ENCODE peak calls at places on chromosome 20, in eight cellular contexts. V, H, Q, Z, S, F, J and D are unnamed samples.

GRCh38 chr20:14878676-14879019 is 541.2 kb upstream of the FLRT3 start:
- DNase-seq in Q (no peak), F (no peak), H (no peak), S (no peak), V (no peak), Z (no peak), J (no peak), D (no peak)

GRCh38 chr20:59469266-59470252 is 134.8 kb upstream of the PHACTR3 start:
- DNase-seq in F (no peak), S (no peak), V (peak; percentile 20), J (no peak), Z (peak; percentile 76), Q (peak; percentile 48), H (no peak), D (no peak)

GRCh38 chr20:23143098-23143497 is 57.0 kb upstream of the CD93 start:
- DNase-seq in Z (no peak), Q (no peak), V (no peak), S (peak; percentile 88), J (peak; percentile 84), F (peak; percentile 94), H (peak; percentile 82), D (peak; percentile 39)

GRCh38 chr20:7383218-7383617 is 557.0 kb downstream of the HAO1 start:
- DNase-seq in F (no peak), Q (no peak), S (peak; percentile 49), J (peak; percentile 29), Z (no peak), H (no peak), V (no peak), D (no peak)

GRCh38 chr20:48503166-48503815 is 324.5 kb downstream of the PREX1 start:
- DNase-seq in V (no peak), F (no peak), Z (no peak), H (no peak), Q (no peak), J (no peak), S (no peak), D (no peak)

GRCh38 chr20:49539481-49540231 is 28.3 kb downstream of the PTGIS start:
- DNase-seq in J (no peak), V (no peak), H (no peak), S (no peak), Q (no peak), Z (no peak), F (no peak), D (no peak)

GRCh38 chr20:1327827-1328679 is 886 bp downstream of the SDCBP2 start:
- DNase-seq in F (no peak), Z (peak; percentile 14), S (no peak), V (no peak), J (no peak), H (peak; percentile 2), Q (no peak), D (no peak)

GRCh38 chr20:35173576-35174192 is 1.8 kb downstream of the PROCR start:
- DNase-seq in J (no peak), F (peak; percentile 57), Z (no peak), H (no peak), S (no peak), V (no peak), Q (no peak), D (no peak)

GRCh38 chr20:5080384-5080877 is 39.3 kb downstream of the PCNA start:
- DNase-seq in H (peak; percentile 28), J (peak; percentile 27), F (no peak), Z (no peak), V (no peak), S (no peak), Q (no peak), D (peak; percentile 27)

GRCh38 chr20:20363449-20364015 is 4.4 kb upstream of the INSM1 start:
- DNase-seq in S (no peak), H (no peak), F (no peak), Q (peak; percentile 54), Z (peak; percentile 58), J (no peak), V (peak; percentile 9), D (no peak)

GRCh38 chr20:3473944-3474343 is 3.1 kb downstream of the ATRN start:
- DNase-seq in J (no peak), V (no peak), S (no peak), F (no peak), Z (no peak), Q (no peak), H (no peak), D (peak; percentile 12)

GRCh38 chr20:14992071-14992654 is 654.8 kb upstream of the FLRT3 start:
- DNase-seq in H (no peak), V (no peak), Z (no peak), S (peak; percentile 70), J (peak; percentile 39), F (no peak), Q (no peak), D (no peak)

GRCh38 chr20:20890751-20891150 is 178.3 kb upstream of the RALGAPA2 start:
- DNase-seq in F (no peak), Q (no peak), V (no peak), H (no peak), J (no peak), S (no peak), Z (no peak), D (no peak)

GRCh38 chr20:36439040-36439730 is 102.1 kb upstream of the MYL9 start:
- DNase-seq in F (peak; percentile 44), J (peak; percentile 25), H (peak; percentile 56), Q (peak; percentile 93), Z (peak; percentile 86), V (peak; percentile 79), S (peak; percentile 78), D (peak; percentile 84)

GRCh38 chr20:19993937-19994667 is 23.1 kb upstream of the NAA20 start:
- DNase-seq in Q (no peak), F (peak; percentile 62), Z (no peak), J (peak; percentile 72), V (no peak), S (peak; percentile 94), H (peak; percentile 60), D (no peak)

GRCh38 chr20:507933-508332 is 35.7 kb downstream of the CSNK2A1 start:
- DNase-seq in F (no peak), S (no peak), Q (no peak), Z (no peak), V (no peak), J (peak; percentile 47), H (no peak), D (no peak)

GRCh38 chr20:64121586-64121985 is 14.2 kb upstream of the NPBWR2 start:
- DNase-seq in J (no peak), H (no peak), V (no peak), Z (no peak), S (no peak), F (no peak), Q (no peak), D (no peak)

GRCh38 chr20:39676857-39677351 is 714.8 kb downstream of the DHX35 start:
- DNase-seq in J (peak; percentile 5), F (peak; percentile 47), Z (no peak), H (no peak), Q (no peak), S (no peak), V (no peak), D (no peak)

DNA sequence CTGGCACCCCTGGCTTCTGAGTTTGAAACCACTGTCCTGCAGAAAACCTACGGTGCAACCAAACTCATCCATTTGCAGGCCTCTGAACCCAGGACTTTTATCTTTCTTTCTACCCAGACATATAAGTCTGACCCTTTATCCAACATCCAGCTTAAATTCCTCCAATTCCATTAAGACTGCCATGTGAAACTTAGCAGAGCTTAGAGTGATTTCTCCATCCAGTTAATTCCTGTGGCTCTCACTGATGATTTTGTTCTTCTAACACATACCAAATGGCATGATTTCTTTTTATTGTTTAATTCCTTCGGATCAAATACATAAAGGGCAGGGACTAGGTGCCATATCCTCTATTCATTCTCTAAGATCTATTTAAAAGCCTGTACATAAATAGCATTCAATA is 93.0 kb downstream of the TASP1 start:
- DNase-seq in Z (no peak), Q (no peak), H (no peak), S (no peak), V (no peak), F (no peak), J (peak; percentile 30), D (no peak)
- TF ChIP-seq CTCF in Z (no peak), Q (no peak), H (no peak), S (no peak), V (no peak), F (no peak), J (no peak), D (no peak)

DNA sequence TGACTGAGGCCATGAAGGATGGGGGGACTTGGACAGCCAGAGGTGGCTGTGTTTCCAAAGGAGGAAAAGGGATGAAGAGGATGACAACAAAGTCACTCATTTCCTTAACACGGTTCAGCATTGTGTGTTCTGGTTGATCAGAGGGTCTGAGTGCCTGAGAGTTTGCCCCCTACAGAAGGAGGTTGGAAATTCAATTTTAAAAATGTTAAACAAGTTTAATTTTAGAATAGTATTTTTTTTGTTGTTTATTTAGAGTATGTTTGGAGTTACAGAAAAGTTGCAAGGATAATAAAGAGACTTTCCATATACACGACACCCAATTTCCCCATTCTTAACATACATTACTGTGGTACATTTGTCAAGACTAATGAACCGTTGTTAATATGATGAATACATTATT is 10.3 kb upstream of the VAPB start:
- DNase-seq in S (no peak), F (no peak), Z (no peak), J (no peak), V (no peak), Q (no peak), H (no peak), D (no peak)
- TF ChIP-seq CTCF in S (peak; percentile 50), F (no peak), Z (peak; percentile 36), J (peak; percentile 33), V (peak; percentile 26), Q (no peak), H (no peak), D (no peak)

DNA sequence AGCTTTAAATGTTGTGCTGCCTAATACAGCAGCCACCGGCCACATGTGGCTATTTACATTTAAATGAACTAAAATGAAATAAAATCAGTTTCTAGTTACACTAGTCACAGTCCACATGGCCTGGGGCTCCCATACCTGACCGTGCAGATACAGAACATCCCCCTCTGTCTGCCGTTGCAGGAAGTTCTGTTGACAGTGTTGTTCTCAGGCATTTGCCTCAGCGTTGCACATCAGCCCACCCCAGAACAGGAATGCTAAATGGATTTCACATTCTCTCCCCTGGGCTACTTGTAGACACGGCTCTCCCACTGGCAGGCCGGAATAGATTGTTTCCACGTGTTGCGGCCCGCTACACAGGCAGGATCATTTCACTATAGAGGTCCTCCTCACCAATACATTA is 26.3 kb downstream of the JAG1 start:
- DNase-seq in J (no peak), F (no peak), S (peak; percentile 44), V (no peak), Z (no peak), Q (peak; percentile 58), H (no peak), D (peak; percentile 24)
- TF ChIP-seq CTCF in J (peak; percentile 26), F (peak; percentile 18), S (peak; percentile 62), V (peak; percentile 66), Z (peak; percentile 63), Q (peak; percentile 19), H (peak; percentile 31), D (no peak)

DNA sequence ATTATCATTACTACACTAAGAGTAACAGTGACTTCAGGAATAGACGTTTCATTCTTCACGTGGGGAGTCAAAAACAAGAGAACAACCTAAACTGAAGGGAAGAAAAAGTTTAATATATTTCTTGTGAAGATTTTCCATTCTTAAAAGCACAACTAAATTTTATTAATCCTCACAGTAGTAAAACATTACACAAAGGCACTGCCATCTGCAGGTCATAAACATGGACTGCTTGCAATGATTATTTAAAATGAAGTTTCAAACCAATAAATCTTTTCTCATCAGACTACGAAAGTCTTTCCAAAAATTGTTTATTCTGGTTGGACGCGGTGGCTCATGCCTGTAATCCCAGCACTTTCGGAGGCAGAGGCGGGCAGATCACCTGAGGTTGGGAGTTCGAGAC is 2.6 kb downstream of the NCOA5 start:
- DNase-seq in Z (no peak), J (peak; percentile 5), F (peak; percentile 20), Q (no peak), H (no peak), V (no peak), S (peak; percentile 41), D (no peak)
- TF ChIP-seq CTCF in Z (peak; percentile 43), J (peak; percentile 47), F (peak; percentile 17), Q (no peak), H (peak; percentile 42), V (peak; percentile 58), S (peak; percentile 67), D (peak; percentile 51)

GRCh38 chr20:17969884-17970409 is 1.1 kb downstream of the MGME1 start:
- DNase-seq in H (peak; percentile 16), F (peak; percentile 77), J (peak; percentile 65), Z (no peak), S (peak; percentile 64), Q (no peak), V (no peak), D (peak; percentile 57)
- TF ChIP-seq CTCF in H (no peak), F (no peak), J (no peak), Z (no peak), S (no peak), Q (no peak), V (no peak), D (no peak)